ENCODE peak calls at places on chromosomes 13 and 19, in nine cellular contexts. M is transverse colon, S is AG10803, U is cardiac fibroblast, F is body of pancreas, L is upper lobe of left lung, G is astrocyte of the spinal cord, A is IMR-90, V is prostate gland. T is an unnamed sample.
A peak's percentile ranks its signal among the peaks of the same experiment; 100 is the strongest.

GRCh38 chr13:75901509-75901908 is 265.4 kb downstream of the LMO7 start:
- DNase-seq in S (no peak), V (no peak), M (no peak), L (no peak), U (no peak), F (no peak), A (no peak), G (no peak), T (no peak)

GRCh38 chr13:77980592-77980991 is 62.0 kb upstream of the EDNRB start:
- DNase-seq in F (no peak), S (peak; percentile 67), U (peak; percentile 87), G (peak; percentile 76), V (no peak), A (peak; percentile 81), M (no peak), L (no peak), T (no peak)

GRCh38 chr13:77521595-77522367 is 13.7 kb upstream of the SCEL start:
- DNase-seq in F (no peak), S (peak; percentile 34), V (peak; percentile 66), L (no peak), U (peak; percentile 35), M (no peak), A (no peak), G (peak; percentile 67), T (no peak)

GRCh38 chr13:22061806-22062391 is 391.0 kb downstream of the FGF9 start:
- DNase-seq in A (no peak), G (no peak), U (no peak), M (no peak), S (no peak), V (no peak), F (no peak), L (no peak), T (no peak)

GRCh38 chr13:54709546-54709945 is 1680.9 kb downstream of the OLFM4 start:
- DNase-seq in L (no peak), V (no peak), F (no peak), G (no peak), M (no peak), A (no peak), S (no peak), U (no peak), T (no peak)

GRCh38 chr13:28273919-28274318 is 135.6 kb downstream of the PAN3 start:
- DNase-seq in U (no peak), A (peak; percentile 3), F (no peak), G (no peak), M (no peak), V (no peak), L (no peak), S (no peak), T (no peak)

GRCh38 chr13:113982296-113982661 is 8.4 kb upstream of the C13orf46 start:
- DNase-seq in U (no peak), G (no peak), S (no peak), M (no peak), L (peak; percentile 67), A (no peak), F (no peak), V (no peak), T (no peak)

GRCh38 chr19:28929026-28929425 is 283.9 kb downstream of the UQCRFS1 start:
- DNase-seq in G (no peak), A (peak; percentile 52), F (no peak), L (no peak), S (peak; percentile 36), V (no peak), M (no peak), U (peak; percentile 38), T (no peak)

GRCh38 chr19:38213911-38214625 is 10.0 kb downstream of the DPF1 start:
- DNase-seq in A (peak; percentile 61), V (no peak), G (peak; percentile 93), L (no peak), F (no peak), S (peak; percentile 70), U (peak; percentile 31), M (no peak), T (no peak)

GRCh38 chr13:70729369-70729768 is 621.1 kb upstream of the KLHL1 start:
- DNase-seq in G (no peak), M (no peak), A (no peak), F (no peak), U (no peak), L (no peak), V (no peak), S (no peak), T (no peak)

DNA sequence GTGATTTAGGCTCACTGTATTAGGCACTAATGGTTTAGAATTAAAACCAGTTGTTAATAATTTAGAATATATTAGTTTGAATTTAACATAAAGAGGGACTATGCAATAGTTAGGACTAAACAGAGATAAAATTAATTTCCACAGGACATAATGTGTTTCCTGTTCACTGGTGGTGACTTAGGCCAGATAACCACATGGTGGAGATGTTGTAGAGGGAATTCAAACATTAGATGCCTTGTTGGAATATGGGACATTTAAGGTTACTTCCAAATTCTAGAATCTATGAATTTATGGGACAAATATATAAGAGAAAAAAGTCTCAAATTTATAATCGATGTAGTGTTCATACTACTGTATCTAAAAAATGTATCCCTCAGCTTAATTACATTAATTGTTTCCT is 615.5 kb upstream of the KLHL1 start:
- DNase-seq in G (peak; percentile 8), A (no peak), F (no peak), S (no peak), U (peak; percentile 9), M (no peak), V (no peak), L (no peak), T (no peak)
- TF ChIP-seq CTCF in G (peak; percentile 31), A (no peak), F (no peak), S (no peak), U (no peak), M (no peak), V (no peak), L (no peak), T (peak; percentile 30)

DNA sequence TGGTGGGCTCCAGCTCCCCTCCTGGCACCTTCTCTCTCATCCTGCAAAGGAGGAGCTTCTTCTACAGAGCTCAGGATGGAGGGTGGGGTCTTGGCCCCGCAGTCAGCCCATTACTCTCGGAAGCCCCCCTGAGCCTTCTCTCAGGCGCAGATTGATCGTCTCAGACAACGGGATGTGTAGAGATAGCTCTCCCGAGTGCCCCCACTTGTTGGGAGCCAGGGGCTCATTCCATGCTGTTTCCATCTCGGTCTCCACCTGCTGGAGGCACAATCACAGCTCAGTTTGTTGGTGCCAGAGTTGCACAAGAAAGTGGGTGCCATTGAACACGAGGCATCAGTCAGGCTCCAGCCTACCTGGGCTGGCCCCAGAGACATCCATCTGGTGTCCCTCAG is 3.6 kb upstream of the ZNF135 start:
- DNase-seq in V (no peak), G (no peak), U (no peak), M (no peak), F (no peak), S (no peak), L (no peak), A (no peak), T (no peak)
- H3K4me3 ChIP-seq in V (no peak overlapping the region), G (no peak overlapping the region), U (no peak overlapping the region), M (peak overlapping the region; percentile 29), F (no peak overlapping the region), S (no peak overlapping the region), L (peak overlapping the region; percentile 38), A (no peak overlapping the region), T (no peak overlapping the region)

GRCh38 chr19:2042485-2043268 is 8.4 kb downstream of the MKNK2 start:
- DNase-seq in V (no peak), L (peak; percentile 84), A (no peak), U (no peak), S (no peak), G (no peak), M (peak; percentile 50), F (peak; percentile 60), T (no peak)

GRCh38 chr19:2044709-2045500 is 6.1 kb downstream of the MKNK2 start:
- DNase-seq in G (no peak), U (no peak), L (peak; percentile 69), A (no peak), V (no peak), M (no peak), F (no peak), S (no peak), T (no peak)

GRCh38 chr19:2045501-2046045 is 5.5 kb downstream of the MKNK2 start:
- DNase-seq in U (no peak), F (peak; percentile 89), G (no peak), M (no peak), S (no peak), V (no peak), A (no peak), L (peak; percentile 74), T (no peak)

GRCh38 chr19:2043269-2043641 is 7.8 kb downstream of the MKNK2 start:
- DNase-seq in U (no peak), S (no peak), L (peak; percentile 60), G (no peak), F (no peak), M (no peak), V (no peak), A (no peak), T (no peak)

DNA sequence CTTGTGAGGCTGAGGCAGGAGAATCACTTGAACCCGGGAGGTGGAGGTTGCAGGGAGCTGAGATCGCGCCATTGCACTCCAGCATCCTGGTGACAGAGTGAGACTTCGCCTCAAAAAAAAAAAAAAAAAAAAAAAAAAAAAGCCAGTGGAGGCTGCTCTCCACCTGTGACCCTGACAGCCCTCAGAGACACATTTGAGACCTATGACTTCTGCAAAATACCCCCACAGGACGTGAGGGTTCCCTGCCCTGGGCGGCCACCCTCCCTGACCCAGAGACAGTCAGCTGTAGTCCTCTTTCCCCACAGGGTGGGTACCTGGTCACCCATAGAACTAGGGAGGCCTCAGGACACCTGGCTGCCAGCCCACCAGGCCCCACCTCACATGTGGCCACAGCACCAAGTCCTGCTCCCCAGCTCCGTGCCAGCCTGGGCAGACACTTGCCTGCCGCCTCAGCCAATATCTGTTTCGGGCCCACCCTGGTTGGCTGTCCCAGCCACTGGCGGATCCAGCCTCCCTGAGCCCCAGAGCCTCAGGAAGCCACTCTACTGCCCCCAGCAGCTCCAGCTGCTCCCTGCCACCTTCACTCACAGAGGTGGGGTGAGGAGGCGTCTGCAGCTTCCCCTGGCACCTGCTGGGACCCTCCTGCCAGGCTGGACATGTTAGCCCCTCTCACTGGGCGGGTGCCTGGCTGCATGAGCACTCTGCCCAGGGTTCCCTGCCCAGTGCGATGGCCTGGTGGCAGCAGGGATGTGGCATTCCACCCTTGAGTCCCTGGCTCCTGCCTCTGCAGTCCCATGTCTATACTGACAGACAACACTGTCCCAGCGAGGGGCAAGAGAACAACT is 7.0 kb downstream of the MKNK2 start:
- DNase-seq in M (no peak), A (no peak), U (no peak), L (peak; percentile 60), S (no peak), G (no peak), F (no peak), V (no peak), T (no peak)
- TF ChIP-seq CTCF in M (no peak), A (no peak), U (no peak), L (no peak), S (no peak), G (no peak), F (no peak), V (no peak), T (no peak)

DNA sequence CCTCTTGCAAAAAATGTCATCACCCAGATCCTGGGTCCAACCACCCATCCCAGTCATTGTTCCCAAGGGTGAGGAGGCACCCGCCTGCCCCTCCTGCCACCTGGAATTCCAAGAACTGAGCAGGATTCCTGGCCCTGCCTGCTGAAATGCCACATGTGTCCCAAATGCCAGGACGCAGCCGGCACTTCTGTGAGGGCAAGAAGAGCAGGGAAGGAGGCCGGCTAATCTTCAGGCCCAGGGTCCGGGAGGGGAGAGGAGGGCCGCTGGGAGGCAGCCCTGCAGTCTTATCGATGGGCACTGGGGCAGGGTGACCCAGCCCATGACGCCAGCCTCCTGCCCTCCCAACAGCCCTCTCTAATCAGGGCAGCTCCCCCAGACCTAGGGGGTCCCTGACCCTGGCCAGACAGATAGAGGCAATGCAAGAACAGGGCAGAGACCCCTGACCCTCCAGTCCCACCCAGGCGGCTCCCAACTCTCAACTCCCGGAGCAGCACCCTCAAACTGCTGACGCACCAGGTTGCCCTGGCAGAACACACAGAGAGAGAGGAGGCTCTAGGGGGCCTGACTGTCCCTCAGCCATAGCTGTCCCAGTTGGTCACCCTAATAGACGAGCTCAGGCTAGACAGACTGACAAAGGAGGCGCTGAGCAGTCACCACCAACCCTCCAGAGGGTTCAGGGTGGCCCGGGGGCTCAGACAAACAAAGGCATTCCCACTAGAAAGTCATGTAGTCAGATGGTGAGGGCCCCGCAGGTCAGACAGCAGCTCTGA is 1.5 kb downstream of the MFSD12 start:
- DNase-seq in S (no peak), F (no peak), M (no peak), A (no peak), L (no peak), U (no peak), V (no peak), G (no peak), T (no peak)
- H3K4me3 ChIP-seq in S (peak overlapping the region; percentile 79), F (peak overlapping the region; percentile 71), M (peak overlapping the region; percentile 73), A (peak overlapping the region; percentile 95), L (peak overlapping the region; percentile 99), U (peak overlapping the region; percentile 69), V (peak overlapping the region; percentile 79), G (peak overlapping the region; percentile 64), T (peak overlapping the region; percentile 89)